ENCODE peak calls at places on chromosomes 1 and 21, in five cellular contexts. One of them, this sample, is unnamed.

GRCh38 chr1:107286125-107286524 is 145.3 kb downstream of the NTNG1 start:
- DNase-seq in activated CD4-positive, alpha-beta T cell treated with anti-CD3 and anti-CD28 coated beads for 4 hours: no peak
- DNase-seq in GM23248: no peak
- DNase-seq in GM23338: no peak
- DNase-seq in OCI-LY7: no peak
- DNase-seq in this sample: no peak

GRCh38 chr21:33339135-33339534 is 14.4 kb downstream of the IFNAR1 start:
- DNase-seq in activated CD4-positive, alpha-beta T cell treated with anti-CD3 and anti-CD28 coated beads for 4 hours: no peak
- DNase-seq in GM23248: no peak
- DNase-seq in GM23338: no peak
- DNase-seq in OCI-LY7: peak
- DNase-seq in this sample: no peak

GRCh38 chr1:109161836-109162606 is 48.1 kb downstream of the ELAPOR1 start:
- DNase-seq in activated CD4-positive, alpha-beta T cell treated with anti-CD3 and anti-CD28 coated beads for 4 hours: no peak
- DNase-seq in GM23248: peak
- DNase-seq in GM23338: peak
- DNase-seq in OCI-LY7: no peak
- DNase-seq in this sample: peak

GRCh38 chr1:5504364-5504740 is 487.9 kb downstream of the NPHP4 start:
- DNase-seq in activated CD4-positive, alpha-beta T cell treated with anti-CD3 and anti-CD28 coated beads for 4 hours: no peak
- DNase-seq in GM23248: peak
- DNase-seq in GM23338: no peak
- DNase-seq in OCI-LY7: no peak
- DNase-seq in this sample: no peak

GRCh38 chr21:41883582-41883981 is 4.4 kb upstream of the PRDM15 start:
- DNase-seq in activated CD4-positive, alpha-beta T cell treated with anti-CD3 and anti-CD28 coated beads for 4 hours: no peak
- DNase-seq in GM23248: peak
- DNase-seq in GM23338: no peak
- DNase-seq in OCI-LY7: no peak
- DNase-seq in this sample: no peak

GRCh38 chr21:27201197-27201596 is 234.3 kb upstream of the ADAMTS5 start:
- DNase-seq in activated CD4-positive, alpha-beta T cell treated with anti-CD3 and anti-CD28 coated beads for 4 hours: no peak
- DNase-seq in GM23248: peak
- DNase-seq in GM23338: no peak
- DNase-seq in OCI-LY7: no peak
- DNase-seq in this sample: peak

GRCh38 chr1:201142854-201143725 is 11.2 kb downstream of the TMEM9 start:
- DNase-seq in activated CD4-positive, alpha-beta T cell treated with anti-CD3 and anti-CD28 coated beads for 4 hours: no peak
- DNase-seq in GM23248: no peak
- DNase-seq in GM23338: no peak
- DNase-seq in OCI-LY7: no peak
- DNase-seq in this sample: no peak

GRCh38 chr1:181117648-181118449 is 29.3 kb downstream of the IER5 start:
- DNase-seq in activated CD4-positive, alpha-beta T cell treated with anti-CD3 and anti-CD28 coated beads for 4 hours: no peak
- DNase-seq in GM23248: peak
- DNase-seq in GM23338: no peak
- DNase-seq in OCI-LY7: no peak
- DNase-seq in this sample: no peak

GRCh38 chr1:109801791-109802135 is 38.0 kb upstream of the EPS8L3 start:
- DNase-seq in activated CD4-positive, alpha-beta T cell treated with anti-CD3 and anti-CD28 coated beads for 4 hours: no peak
- DNase-seq in GM23248: no peak
- DNase-seq in GM23338: no peak
- DNase-seq in OCI-LY7: no peak
- DNase-seq in this sample: no peak

GRCh38 chr1:11918779-11919519 is 7.3 kb downstream of the KIAA2013 start:
- DNase-seq in activated CD4-positive, alpha-beta T cell treated with anti-CD3 and anti-CD28 coated beads for 4 hours: no peak
- DNase-seq in GM23248: peak
- DNase-seq in GM23338: no peak
- DNase-seq in OCI-LY7: no peak
- DNase-seq in this sample: peak

GRCh38 chr1:62906428-62906886 is 122.5 kb downstream of the ATG4C start:
- DNase-seq in activated CD4-positive, alpha-beta T cell treated with anti-CD3 and anti-CD28 coated beads for 4 hours: no peak
- DNase-seq in GM23248: peak
- DNase-seq in GM23338: peak
- DNase-seq in OCI-LY7: peak
- DNase-seq in this sample: peak

GRCh38 chr1:103911450-103911849 is 161.8 kb downstream of the AMY1C start:
- DNase-seq in activated CD4-positive, alpha-beta T cell treated with anti-CD3 and anti-CD28 coated beads for 4 hours: no peak
- DNase-seq in GM23248: no peak
- DNase-seq in GM23338: no peak
- DNase-seq in OCI-LY7: no peak
- DNase-seq in this sample: no peak

GRCh38 chr1:17669305-17669704 is 85.8 kb upstream of the ACTL8 start:
- DNase-seq in activated CD4-positive, alpha-beta T cell treated with anti-CD3 and anti-CD28 coated beads for 4 hours: no peak
- DNase-seq in GM23248: no peak
- DNase-seq in GM23338: no peak
- DNase-seq in OCI-LY7: no peak
- DNase-seq in this sample: no peak

GRCh38 chr1:202760589-202760988 is 47.6 kb downstream of the KDM5B start:
- DNase-seq in activated CD4-positive, alpha-beta T cell treated with anti-CD3 and anti-CD28 coated beads for 4 hours: no peak
- DNase-seq in GM23248: peak
- DNase-seq in GM23338: no peak
- DNase-seq in OCI-LY7: no peak
- DNase-seq in this sample: no peak

GRCh38 chr1:200524092-200524491 is 96.5 kb downstream of the KIF14 start:
- DNase-seq in activated CD4-positive, alpha-beta T cell treated with anti-CD3 and anti-CD28 coated beads for 4 hours: no peak
- DNase-seq in GM23248: no peak
- DNase-seq in GM23338: peak
- DNase-seq in OCI-LY7: no peak
- DNase-seq in this sample: no peak

GRCh38 chr1:56331207-56331891 is 248.0 kb downstream of the PLPP3 start:
- DNase-seq in activated CD4-positive, alpha-beta T cell treated with anti-CD3 and anti-CD28 coated beads for 4 hours: no peak
- DNase-seq in GM23248: no peak
- DNase-seq in GM23338: no peak
- DNase-seq in OCI-LY7: no peak
- DNase-seq in this sample: no peak

GRCh38 chr1:66831529-66832239 is 30.6 kb upstream of the INSL5 start:
- DNase-seq in activated CD4-positive, alpha-beta T cell treated with anti-CD3 and anti-CD28 coated beads for 4 hours: no peak
- DNase-seq in GM23248: peak
- DNase-seq in GM23338: no peak
- DNase-seq in OCI-LY7: no peak
- DNase-seq in this sample: peak

GRCh38 chr1:176579087-176579486 is 116.1 kb downstream of the PAPPA2 start:
- DNase-seq in activated CD4-positive, alpha-beta T cell treated with anti-CD3 and anti-CD28 coated beads for 4 hours: no peak
- DNase-seq in GM23248: no peak
- DNase-seq in GM23338: no peak
- DNase-seq in OCI-LY7: no peak
- DNase-seq in this sample: no peak

GRCh38 chr1:232452137-232452536 is 177.8 kb downstream of the SIPA1L2 start:
- DNase-seq in activated CD4-positive, alpha-beta T cell treated with anti-CD3 and anti-CD28 coated beads for 4 hours: no peak
- DNase-seq in GM23248: no peak
- DNase-seq in GM23338: no peak
- DNase-seq in OCI-LY7: no peak
- DNase-seq in this sample: no peak

GRCh38 chr1:206864939-206865671 is at the start of gene IL20:
- DNase-seq in activated CD4-positive, alpha-beta T cell treated with anti-CD3 and anti-CD28 coated beads for 4 hours: peak
- DNase-seq in GM23248: peak
- DNase-seq in GM23338: peak
- DNase-seq in OCI-LY7: peak
- DNase-seq in this sample: peak

GRCh38 chr1:181021811-181022434 is 747 bp downstream of the STX6 start:
- DNase-seq in activated CD4-positive, alpha-beta T cell treated with anti-CD3 and anti-CD28 coated beads for 4 hours: peak
- DNase-seq in GM23248: peak
- DNase-seq in GM23338: peak
- DNase-seq in OCI-LY7: peak
- DNase-seq in this sample: peak

GRCh38 chr1:170162385-170163226 is 16.8 kb downstream of the NTMT2 start:
- DNase-seq in activated CD4-positive, alpha-beta T cell treated with anti-CD3 and anti-CD28 coated beads for 4 hours: no peak
- DNase-seq in GM23248: peak
- DNase-seq in GM23338: peak
- DNase-seq in OCI-LY7: no peak
- DNase-seq in this sample: peak

GRCh38 chr1:221187174-221187573 is 307.9 kb downstream of the HLX start:
- DNase-seq in activated CD4-positive, alpha-beta T cell treated with anti-CD3 and anti-CD28 coated beads for 4 hours: no peak
- DNase-seq in GM23248: no peak
- DNase-seq in GM23338: no peak
- DNase-seq in OCI-LY7: no peak
- DNase-seq in this sample: no peak

GRCh38 chr1:25161981-25162380 is 70.3 kb downstream of the SYF2 start:
- DNase-seq in activated CD4-positive, alpha-beta T cell treated with anti-CD3 and anti-CD28 coated beads for 4 hours: no peak
- DNase-seq in GM23248: peak
- DNase-seq in GM23338: no peak
- DNase-seq in OCI-LY7: no peak
- DNase-seq in this sample: peak

GRCh38 chr1:43185021-43185420 is 12.9 kb downstream of the CFAP57 start:
- DNase-seq in activated CD4-positive, alpha-beta T cell treated with anti-CD3 and anti-CD28 coated beads for 4 hours: no peak
- DNase-seq in GM23248: no peak
- DNase-seq in GM23338: no peak
- DNase-seq in OCI-LY7: no peak
- DNase-seq in this sample: no peak

GRCh38 chr1:203291201-203292096 is 13.9 kb upstream of the BTG2 start:
- DNase-seq in activated CD4-positive, alpha-beta T cell treated with anti-CD3 and anti-CD28 coated beads for 4 hours: no peak
- DNase-seq in GM23248: no peak
- DNase-seq in GM23338: no peak
- DNase-seq in OCI-LY7: no peak
- DNase-seq in this sample: no peak

GRCh38 chr1:186899977-186900376 is 71.2 kb downstream of the PLA2G4A start:
- DNase-seq in activated CD4-positive, alpha-beta T cell treated with anti-CD3 and anti-CD28 coated beads for 4 hours: no peak
- DNase-seq in GM23248: peak
- DNase-seq in GM23338: no peak
- DNase-seq in OCI-LY7: no peak
- DNase-seq in this sample: peak

GRCh38 chr1:71228727-71229371 is 148.0 kb upstream of the ZRANB2 start:
- DNase-seq in activated CD4-positive, alpha-beta T cell treated with anti-CD3 and anti-CD28 coated beads for 4 hours: no peak
- DNase-seq in GM23248: peak
- DNase-seq in GM23338: peak
- DNase-seq in OCI-LY7: no peak
- DNase-seq in this sample: no peak

GRCh38 chr1:85581802-85582686 is 1.5 kb downstream of the CCN1 start:
- DNase-seq in activated CD4-positive, alpha-beta T cell treated with anti-CD3 and anti-CD28 coated beads for 4 hours: no peak
- DNase-seq in GM23248: peak
- DNase-seq in GM23338: peak
- DNase-seq in OCI-LY7: no peak
- DNase-seq in this sample: peak

GRCh38 chr1:10694633-10695627 is 101.5 kb downstream of the CASZ1 start:
- DNase-seq in activated CD4-positive, alpha-beta T cell treated with anti-CD3 and anti-CD28 coated beads for 4 hours: peak
- DNase-seq in GM23248: peak
- DNase-seq in GM23338: peak
- DNase-seq in OCI-LY7: peak
- DNase-seq in this sample: peak